ENCODE peak calls at places on chromosomes 5 and 9, in nine cellular contexts. K is NB4; J is Right ventricle myocardium inferior; W is endothelial cell of umbilical vein; Z is activated CD4-positive, CD25-positive, alpha-beta regulatory T cell treated with anti-CD3 and anti-CD28 coated beads, Interleukin-2, amount 50 U/mL, for 72 hours; I is activated CD4-positive, alpha-beta T cell treated with anti-CD3 and anti-CD28 coated beads, Interleukin-2, amount 50 U/mL, for 1 hour; H is GM19239; A is neural crest cell; Y is non-pigmented ciliary epithelial cell. E is an unnamed sample.

GRCh38 chr9:34451135-34451534 is 7.2 kb downstream of the FAM219A start:
- DNase-seq in K (no peak), W (no peak), J (no peak), H (no peak), Y (no peak), Z (no peak), A (no peak), I (no peak), E (no peak)

GRCh38 chr5:131747180-131748105 is 49.4 kb downstream of the FNIP1 start:
- DNase-seq in J (no peak), Y (no peak), Z (no peak), A (no peak), H (no peak), K (peak), I (no peak), W (no peak), E (peak)

GRCh38 chr5:7902201-7902600 is 33.3 kb downstream of the MTRR start:
- DNase-seq in I (no peak), H (no peak), K (no peak), Z (no peak), W (no peak), J (no peak), A (no peak), Y (no peak), E (no peak)

GRCh38 chr9:105150991-105151685 is 93.3 kb upstream of the SLC44A1 start:
- DNase-seq in K (no peak), H (no peak), J (no peak), W (no peak), I (no peak), Y (no peak), A (no peak), Z (no peak), E (peak)

GRCh38 chr5:135429326-135429725 is 17.8 kb downstream of the DCANP1 start:
- DNase-seq in I (no peak), A (no peak), K (peak), Y (no peak), Z (no peak), W (no peak), J (peak), H (no peak), E (no peak)

GRCh38 chr9:69200071-69200470 is 26.0 kb downstream of the TJP2 start:
- DNase-seq in J (no peak), Z (no peak), H (no peak), W (no peak), I (no peak), K (peak), Y (no peak), A (no peak), E (no peak)

GRCh38 chr5:172005708-172006377 is 595 bp downstream of the FBXW11 start:
- DNase-seq in H (no peak), I (peak), K (peak), W (peak), Y (no peak), A (peak), J (no peak), Z (peak), E (peak)

GRCh38 chr5:72433520-72433919 is 73.7 kb downstream of the ZNF366 start:
- DNase-seq in J (no peak), K (no peak), W (no peak), A (no peak), Z (no peak), H (no peak), Y (no peak), I (no peak), E (no peak)

GRCh38 chr5:94524841-94525697 is 93.3 kb downstream of the KIAA0825 start:
- DNase-seq in K (peak), W (peak), H (peak), I (peak), J (no peak), Z (no peak), A (no peak), Y (no peak), E (peak)

GRCh38 chr9:112711050-112711689 is 6.7 kb downstream of the INIP start:
- DNase-seq in I (no peak), A (no peak), Z (no peak), Y (no peak), W (peak), H (no peak), K (peak), J (no peak), E (no peak)

GRCh38 chr5:136012041-136012804 is 16.6 kb upstream of the TGFBI start:
- DNase-seq in Y (no peak), A (no peak), J (no peak), K (peak), H (no peak), W (peak), Z (no peak), I (no peak), E (no peak)

GRCh38 chr9:94827584-94828304 is 101.2 kb downstream of the AOPEP start:
- DNase-seq in Y (no peak), K (no peak), H (no peak), W (no peak), A (no peak), Z (no peak), I (no peak), J (no peak), E (no peak)

GRCh38 chr5:59648949-59649921 is 244.3 kb downstream of the PDE4D start:
- DNase-seq in I (no peak), K (peak), W (peak), A (no peak), Y (peak), Z (no peak), J (no peak), H (no peak), E (no peak)

GRCh38 chr5:168683247-168683926 is 104.2 kb upstream of the PANK3 start:
- DNase-seq in H (no peak), K (peak), Z (peak), J (no peak), W (no peak), A (no peak), Y (no peak), I (no peak), E (no peak)

GRCh38 chr5:16740476-16740875 is 123.7 kb upstream of the RETREG1 start:
- DNase-seq in Y (no peak), K (no peak), I (no peak), H (no peak), A (no peak), Z (no peak), W (no peak), J (no peak), E (no peak)

GRCh38 chr5:175109058-175109755 is 334.8 kb downstream of the DRD1 start:
- DNase-seq in K (no peak), H (no peak), W (no peak), A (no peak), Z (no peak), Y (no peak), J (no peak), I (no peak), E (no peak)

GRCh38 chr5:73917433-73917832 is 291.4 kb downstream of the ARHGEF28 start:
- DNase-seq in K (no peak), H (no peak), A (no peak), W (no peak), Y (no peak), Z (no peak), I (no peak), J (no peak), E (no peak)

GRCh38 chr9:82805027-82805426 is 257.9 kb downstream of the RASEF start:
- DNase-seq in Z (no peak), I (no peak), K (no peak), Y (no peak), H (no peak), J (no peak), W (no peak), A (no peak), E (no peak)

GRCh38 chr9:1875921-1876448 is 139.2 kb upstream of the SMARCA2 start:
- DNase-seq in A (no peak), J (no peak), W (no peak), H (peak), Z (peak), Y (no peak), K (no peak), I (no peak), E (peak)

GRCh38 chr5:24068507-24068906 is 561.1 kb downstream of the PRDM9 start:
- DNase-seq in Z (no peak), J (no peak), H (no peak), I (no peak), K (no peak), Y (no peak), W (no peak), A (no peak), E (no peak)

GRCh38 chr5:176851871-176852270 is 41.5 kb downstream of the UNC5A start:
- DNase-seq in W (no peak), Y (no peak), I (no peak), H (no peak), Z (no peak), A (no peak), K (no peak), J (no peak), E (no peak)

GRCh38 chr5:72817639-72818266 is 1.3 kb downstream of the TNPO1 start:
- DNase-seq in I (no peak), Y (no peak), Z (no peak), H (no peak), W (peak), A (no peak), K (peak), J (no peak), E (no peak)

GRCh38 chr5:59126665-59127354 is 543.9 kb downstream of the RAB3C start:
- DNase-seq in H (no peak), K (no peak), I (no peak), Z (no peak), W (peak), Y (no peak), J (no peak), A (no peak), E (no peak)

GRCh38 chr9:36407122-36407723 is 7.2 kb upstream of the RNF38 start:
- DNase-seq in W (peak), H (peak), Y (no peak), J (no peak), Z (peak), K (peak), A (peak), I (peak), E (peak)

GRCh38 chr9:137156567-137157375 is 13.1 kb downstream of the LRRC26 start:
- DNase-seq in Y (no peak), A (no peak), H (no peak), W (peak), J (peak), K (no peak), I (peak), Z (peak), E (peak)

E was measured in GM13977.